ENCODE peak calls at places on chromosomes 4 and X, in eight cellular contexts. One of them, this sample, is unnamed.

GRCh38 chr4:76984127-76984526 is 34.6 kb downstream of the SEPTIN11 start:
- DNase-seq in transverse colon: no peak
- DNase-seq in adrenal gland: no peak
- DNase-seq in tibial nerve: no peak
- DNase-seq in HCT116: no peak
- DNase-seq in ovary: no peak
- DNase-seq in GM12878: peak
- DNase-seq in breast epithelium: no peak
- DNase-seq in this sample: no peak

GRCh38 chr4:1113311-1114009 is at the start of gene RNF212:
- DNase-seq in transverse colon: peak
- DNase-seq in adrenal gland: no peak
- DNase-seq in tibial nerve: no peak
- DNase-seq in HCT116: no peak
- DNase-seq in ovary: peak
- DNase-seq in GM12878: no peak
- DNase-seq in breast epithelium: no peak
- DNase-seq in this sample: no peak

GRCh38 chr4:7829687-7830580 is 109.7 kb downstream of the AFAP1 start:
- DNase-seq in transverse colon: peak
- DNase-seq in adrenal gland: no peak
- DNase-seq in tibial nerve: no peak
- DNase-seq in HCT116: no peak
- DNase-seq in ovary: no peak
- DNase-seq in GM12878: no peak
- DNase-seq in breast epithelium: no peak
- DNase-seq in this sample: no peak

GRCh38 chr4:8320386-8320750 is 50.8 kb downstream of the HTRA3 start:
- DNase-seq in transverse colon: no peak
- DNase-seq in adrenal gland: peak
- DNase-seq in tibial nerve: no peak
- DNase-seq in HCT116: no peak
- DNase-seq in ovary: no peak
- DNase-seq in GM12878: no peak
- DNase-seq in breast epithelium: no peak
- DNase-seq in this sample: no peak

GRCh38 chrX:38095971-38096529 is 89.7 kb downstream of the SYTL5 start:
- DNase-seq in transverse colon: no peak
- DNase-seq in adrenal gland: no peak
- DNase-seq in tibial nerve: no peak
- DNase-seq in HCT116: peak
- DNase-seq in ovary: no peak
- DNase-seq in GM12878: no peak
- DNase-seq in breast epithelium: no peak
- DNase-seq in this sample: no peak

GRCh38 chr4:185210102-185210981 is 944 bp downstream of the SNX25 start:
- DNase-seq in transverse colon: peak
- DNase-seq in adrenal gland: peak
- DNase-seq in tibial nerve: peak
- DNase-seq in HCT116: no peak
- DNase-seq in ovary: peak
- DNase-seq in GM12878: no peak
- DNase-seq in breast epithelium: no peak
- DNase-seq in this sample: peak

GRCh38 chrX:64580605-64581004 is 185.4 kb upstream of the MTMR8 start:
- DNase-seq in transverse colon: no peak
- DNase-seq in adrenal gland: no peak
- DNase-seq in tibial nerve: no peak
- DNase-seq in HCT116: no peak
- DNase-seq in ovary: no peak
- DNase-seq in GM12878: no peak
- DNase-seq in breast epithelium: no peak
- DNase-seq in this sample: no peak

GRCh38 chr4:56129431-56129861 is 180.7 kb downstream of the CEP135 start:
- DNase-seq in transverse colon: peak
- DNase-seq in adrenal gland: no peak
- DNase-seq in tibial nerve: no peak
- DNase-seq in HCT116: peak
- DNase-seq in ovary: no peak
- DNase-seq in GM12878: no peak
- DNase-seq in breast epithelium: no peak
- DNase-seq in this sample: no peak

GRCh38 chr4:137414802-137415201 is 117.5 kb downstream of the PCDH18 start:
- DNase-seq in transverse colon: no peak
- DNase-seq in adrenal gland: no peak
- DNase-seq in tibial nerve: no peak
- DNase-seq in HCT116: no peak
- DNase-seq in ovary: no peak
- DNase-seq in GM12878: no peak
- DNase-seq in breast epithelium: no peak
- DNase-seq in this sample: no peak

GRCh38 chr4:10157478-10158354 is 41.1 kb upstream of the WDR1 start:
- DNase-seq in transverse colon: peak
- DNase-seq in adrenal gland: peak
- DNase-seq in tibial nerve: peak
- DNase-seq in HCT116: peak
- DNase-seq in ovary: peak
- DNase-seq in GM12878: peak
- DNase-seq in breast epithelium: no peak
- DNase-seq in this sample: peak

GRCh38 chr4:112170451-112170993 is 25.3 kb downstream of the FAM241A start:
- DNase-seq in transverse colon: no peak
- DNase-seq in adrenal gland: no peak
- DNase-seq in tibial nerve: no peak
- DNase-seq in HCT116: peak
- DNase-seq in ovary: no peak
- DNase-seq in GM12878: no peak
- DNase-seq in breast epithelium: no peak
- DNase-seq in this sample: no peak

GRCh38 chr4:3010577-3010976 is 47.2 kb downstream of the GRK4 start:
- DNase-seq in transverse colon: no peak
- DNase-seq in adrenal gland: no peak
- DNase-seq in tibial nerve: no peak
- DNase-seq in HCT116: no peak
- DNase-seq in ovary: no peak
- DNase-seq in GM12878: no peak
- DNase-seq in breast epithelium: no peak
- DNase-seq in this sample: no peak

GRCh38 chr4:175954685-175955084 is 111.0 kb upstream of the WDR17 start:
- DNase-seq in transverse colon: no peak
- DNase-seq in adrenal gland: no peak
- DNase-seq in tibial nerve: no peak
- DNase-seq in HCT116: no peak
- DNase-seq in ovary: no peak
- DNase-seq in GM12878: no peak
- DNase-seq in breast epithelium: no peak
- DNase-seq in this sample: no peak

GRCh38 chr4:175946472-175947116 is 119.0 kb upstream of the WDR17 start:
- DNase-seq in transverse colon: no peak
- DNase-seq in adrenal gland: no peak
- DNase-seq in tibial nerve: no peak
- DNase-seq in HCT116: no peak
- DNase-seq in ovary: no peak
- DNase-seq in GM12878: no peak
- DNase-seq in breast epithelium: no peak
- DNase-seq in this sample: no peak

GRCh38 chr4:175953960-175954521 is 111.6 kb upstream of the WDR17 start:
- DNase-seq in transverse colon: no peak
- DNase-seq in adrenal gland: no peak
- DNase-seq in tibial nerve: no peak
- DNase-seq in HCT116: no peak
- DNase-seq in ovary: no peak
- DNase-seq in GM12878: no peak
- DNase-seq in breast epithelium: no peak
- DNase-seq in this sample: no peak

GRCh38 chr4:175947117-175947722 is 118.4 kb upstream of the WDR17 start:
- DNase-seq in transverse colon: no peak
- DNase-seq in adrenal gland: no peak
- DNase-seq in tibial nerve: peak
- DNase-seq in HCT116: peak
- DNase-seq in ovary: no peak
- DNase-seq in GM12878: no peak
- DNase-seq in breast epithelium: no peak
- DNase-seq in this sample: no peak

GRCh38 chr4:175951794-175952193 is 113.8 kb upstream of the WDR17 start:
- DNase-seq in transverse colon: no peak
- DNase-seq in adrenal gland: no peak
- DNase-seq in tibial nerve: no peak
- DNase-seq in HCT116: no peak
- DNase-seq in ovary: no peak
- DNase-seq in GM12878: no peak
- DNase-seq in breast epithelium: no peak
- DNase-seq in this sample: no peak
- H3K4me3 ChIP-seq in transverse colon: no peak
- H3K4me3 ChIP-seq in adrenal gland: no peak
- H3K4me3 ChIP-seq in tibial nerve: no peak
- H3K4me3 ChIP-seq in HCT116: no peak
- H3K4me3 ChIP-seq in ovary: no peak
- H3K4me3 ChIP-seq in GM12878: no peak
- H3K4me3 ChIP-seq in breast epithelium: no peak
- H3K4me3 ChIP-seq in this sample: no peak

DNA sequence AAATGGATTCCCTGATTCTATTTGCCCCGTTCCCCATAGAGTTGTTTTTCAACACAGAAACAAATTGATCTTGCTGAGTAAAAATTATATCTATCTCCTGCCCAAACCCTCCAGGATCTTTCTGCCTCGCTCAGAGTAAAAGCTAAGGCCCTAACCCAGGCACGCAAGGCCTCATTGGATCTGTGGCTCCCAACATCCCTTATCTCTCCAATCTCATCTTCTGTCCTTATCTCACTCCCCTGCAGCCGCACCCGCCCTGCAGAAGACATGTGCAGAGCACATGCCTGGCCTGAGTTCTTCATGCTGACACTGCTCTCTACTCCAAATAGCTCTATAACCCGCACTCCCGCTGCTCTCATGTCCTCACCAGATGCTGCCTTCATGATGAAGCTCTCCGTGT is 543.8 kb upstream of the ZFP42 start:
- DNase-seq in transverse colon: no peak
- DNase-seq in adrenal gland: no peak
- DNase-seq in tibial nerve: no peak
- DNase-seq in HCT116: no peak
- DNase-seq in ovary: no peak
- DNase-seq in GM12878: no peak
- DNase-seq in breast epithelium: no peak
- DNase-seq in this sample: no peak
- TF ChIP-seq POLR2A in transverse colon: no peak
- TF ChIP-seq POLR2A in adrenal gland: no peak
- TF ChIP-seq POLR2A in tibial nerve: no peak
- TF ChIP-seq POLR2A in HCT116: no peak
- TF ChIP-seq POLR2A in ovary: no peak
- TF ChIP-seq POLR2A in GM12878: no peak
- TF ChIP-seq POLR2A in breast epithelium: no peak
- TF ChIP-seq POLR2A in this sample: no peak

GRCh38 chr4:123554263-123554662 is 157.7 kb downstream of the SPRY1 start:
- DNase-seq in transverse colon: no peak
- DNase-seq in adrenal gland: no peak
- DNase-seq in tibial nerve: no peak
- DNase-seq in HCT116: no peak
- DNase-seq in ovary: no peak
- DNase-seq in GM12878: no peak
- DNase-seq in breast epithelium: no peak
- DNase-seq in this sample: no peak

GRCh38 chr4:123554819-123555499 is 158.4 kb downstream of the SPRY1 start:
- DNase-seq in transverse colon: peak
- DNase-seq in adrenal gland: no peak
- DNase-seq in tibial nerve: peak
- DNase-seq in HCT116: no peak
- DNase-seq in ovary: no peak
- DNase-seq in GM12878: no peak
- DNase-seq in breast epithelium: no peak
- DNase-seq in this sample: no peak

GRCh38 chr4:123556526-123556925 is 159.9 kb downstream of the SPRY1 start:
- DNase-seq in transverse colon: no peak
- DNase-seq in adrenal gland: no peak
- DNase-seq in tibial nerve: no peak
- DNase-seq in HCT116: no peak
- DNase-seq in ovary: no peak
- DNase-seq in GM12878: no peak
- DNase-seq in breast epithelium: no peak
- DNase-seq in this sample: no peak

GRCh38 chr4:123553733-123554132 is 157.1 kb downstream of the SPRY1 start:
- DNase-seq in transverse colon: no peak
- DNase-seq in adrenal gland: no peak
- DNase-seq in tibial nerve: no peak
- DNase-seq in HCT116: no peak
- DNase-seq in ovary: no peak
- DNase-seq in GM12878: no peak
- DNase-seq in breast epithelium: no peak
- DNase-seq in this sample: no peak

DNA sequence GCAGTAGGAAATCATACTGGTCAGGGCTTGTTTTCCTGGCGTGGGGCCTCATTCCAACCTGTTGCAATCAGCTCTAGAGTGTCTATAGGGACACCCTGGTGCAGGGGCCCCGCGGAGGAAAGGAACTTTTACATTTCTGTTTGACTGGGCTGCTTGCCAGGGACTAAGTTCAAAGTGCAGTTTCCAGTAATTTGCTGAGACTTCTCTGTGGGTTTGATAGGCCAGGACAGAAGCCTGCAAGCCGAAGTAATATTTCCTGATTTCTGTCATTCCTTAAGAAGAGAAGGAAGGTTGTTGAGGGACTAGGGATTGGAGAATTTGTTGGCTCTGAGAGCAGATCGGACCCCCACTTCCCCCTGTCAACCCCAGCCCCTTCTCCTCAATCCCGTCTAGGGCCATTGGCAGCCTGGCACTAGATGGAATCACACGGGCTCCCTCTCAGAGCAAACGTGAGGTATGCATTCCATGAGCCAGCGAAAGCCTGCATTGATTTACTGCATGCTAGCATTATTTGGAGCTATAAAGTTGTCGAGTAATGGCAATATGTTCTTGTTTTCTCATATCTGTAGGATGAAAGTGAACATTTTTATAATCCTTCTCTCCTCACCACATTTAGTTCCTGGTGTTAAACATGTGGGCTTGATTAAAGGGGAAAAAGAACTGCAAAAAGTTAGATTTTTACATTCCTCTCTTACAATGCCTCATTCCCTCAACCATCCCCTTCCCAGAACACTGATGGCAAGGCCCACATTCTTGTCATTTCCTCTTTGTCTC is 159.1 kb downstream of the SPRY1 start:
- DNase-seq in transverse colon: peak
- DNase-seq in adrenal gland: peak
- DNase-seq in tibial nerve: peak
- DNase-seq in HCT116: no peak
- DNase-seq in ovary: peak
- DNase-seq in GM12878: no peak
- DNase-seq in breast epithelium: peak
- DNase-seq in this sample: peak
- H3K4me3 ChIP-seq in transverse colon: no peak
- H3K4me3 ChIP-seq in adrenal gland: no peak
- H3K4me3 ChIP-seq in tibial nerve: no peak
- H3K4me3 ChIP-seq in HCT116: no peak
- H3K4me3 ChIP-seq in ovary: no peak
- H3K4me3 ChIP-seq in GM12878: no peak
- H3K4me3 ChIP-seq in breast epithelium: no peak
- H3K4me3 ChIP-seq in this sample: no peak

DNA sequence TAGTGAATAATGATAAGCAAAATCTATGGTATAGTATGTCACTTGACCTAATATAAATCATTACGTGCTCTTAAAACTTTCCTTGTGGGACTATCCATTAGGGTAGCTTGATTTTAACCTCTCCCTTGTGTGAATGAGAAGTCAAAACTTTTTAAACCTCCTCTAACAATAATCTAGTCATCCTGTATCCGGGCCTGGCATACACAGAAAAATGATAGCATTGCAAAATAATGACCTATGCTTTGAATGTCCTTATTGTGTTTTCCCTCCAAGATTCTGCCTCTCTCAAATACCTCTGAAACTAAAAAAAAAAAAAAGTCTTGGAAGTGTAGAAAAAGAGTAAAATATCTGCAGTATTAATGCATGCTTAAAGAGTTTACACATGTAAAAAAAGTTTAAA is 250.0 kb upstream of the NDST3 start:
- DNase-seq in transverse colon: no peak
- DNase-seq in adrenal gland: no peak
- DNase-seq in tibial nerve: no peak
- DNase-seq in HCT116: no peak
- DNase-seq in ovary: no peak
- DNase-seq in GM12878: no peak
- DNase-seq in breast epithelium: no peak
- DNase-seq in this sample: no peak
- TF ChIP-seq POLR2A in transverse colon: no peak
- TF ChIP-seq POLR2A in adrenal gland: no peak
- TF ChIP-seq POLR2A in tibial nerve: no peak
- TF ChIP-seq POLR2A in HCT116: no peak
- TF ChIP-seq POLR2A in ovary: no peak
- TF ChIP-seq POLR2A in GM12878: no peak
- TF ChIP-seq POLR2A in breast epithelium: no peak
- TF ChIP-seq POLR2A in this sample: no peak